ENCODE peak calls at places on chromosome 1, in nine cellular contexts. O is body of pancreas, R is OCI-LY7, V is adrenal gland, B is NT2/D1, T is adipocyte, W is tibial artery, C is left lung, M is breast epithelium. Q is an unnamed sample.

GRCh38 chr1:115266729-115267421 is 71.2 kb downstream of the NGF start:
- DNase-seq in O (no peak), R (no peak), V (peak; percentile 25), B (no peak), T (peak; percentile 23), W (no peak), C (no peak), M (no peak), Q (no peak)

GRCh38 chr1:110148961-110149360 is 1.3 kb upstream of the SLC6A17 start:
- DNase-seq in O (no peak), R (peak; percentile 13), V (no peak), B (no peak), T (peak; percentile 13), W (no peak), C (no peak), M (no peak), Q (no peak)

GRCh38 chr1:152112101-152112884 is 3.0 kb downstream of the TCHH start:
- DNase-seq in O (peak; percentile 9), R (no peak), V (no peak), B (peak; percentile 11), T (peak; percentile 22), W (no peak), C (peak; percentile 65), M (no peak), Q (no peak)

GRCh38 chr1:198359024-198359653 is 181.3 kb downstream of the ATP6V1G3 start:
- DNase-seq in O (no peak), R (peak; percentile 25), V (no peak), B (no peak), T (peak; percentile 32), W (no peak), C (no peak), M (no peak), Q (no peak)

GRCh38 chr1:201648911-201649775 is 110.2 kb downstream of the NAV1 start:
- DNase-seq in O (peak; percentile 22), R (no peak), V (no peak), B (no peak), T (peak; percentile 59), W (no peak), C (peak; percentile 71), M (no peak), Q (no peak)

GRCh38 chr1:182527680-182528079 is 61.4 kb downstream of the RNASEL start:
- DNase-seq in O (no peak), R (no peak), V (no peak), B (no peak), T (no peak), W (no peak), C (no peak), M (no peak), Q (no peak)

GRCh38 chr1:24955161-24955560 is 25.1 kb upstream of the RUNX3 start:
- DNase-seq in O (no peak), R (no peak), V (no peak), B (no peak), T (no peak), W (no peak), C (no peak), M (no peak), Q (peak; percentile 75)

GRCh38 chr1:162302246-162302645 is 74.4 kb downstream of the SPATA46 start:
- DNase-seq in O (no peak), R (no peak), V (no peak), B (no peak), T (peak; percentile 13), W (no peak), C (no peak), M (no peak), Q (no peak)

GRCh38 chr1:208513799-208514198 is 269.6 kb upstream of the PLXNA2 start:
- DNase-seq in O (no peak), R (no peak), V (no peak), B (no peak), T (peak; percentile 21), W (no peak), C (no peak), M (no peak), Q (no peak)

GRCh38 chr1:89148259-89148658 is 22.3 kb upstream of the GBP2 start:
- DNase-seq in O (no peak), R (no peak), V (no peak), B (no peak), T (no peak), W (no peak), C (no peak), M (no peak), Q (no peak)

GRCh38 chr1:151908228-151908691 is 1.1 kb downstream of the THEM4 start:
- DNase-seq in O (no peak), R (peak; percentile 27), V (no peak), B (peak; percentile 69), T (no peak), W (no peak), C (no peak), M (no peak), Q (no peak)

GRCh38 chr1:30068787-30069472 is 654.5 kb downstream of the MATN1 start:
- DNase-seq in O (no peak), R (no peak), V (no peak), B (no peak), T (no peak), W (no peak), C (no peak), M (no peak), Q (no peak)

GRCh38 chr1:25037174-25038074 is 107.3 kb upstream of the RUNX3 start:
- DNase-seq in O (no peak), R (peak; percentile 73), V (peak; percentile 31), B (no peak), T (peak; percentile 41), W (no peak), C (peak; percentile 81), M (no peak), Q (peak; percentile 39)

GRCh38 chr1:237411621-237412020 is 369.6 kb downstream of the RYR2 start:
- DNase-seq in O (no peak), R (no peak), V (no peak), B (no peak), T (no peak), W (no peak), C (no peak), M (no peak), Q (no peak)

GRCh38 chr1:155933591-155934096 is 569 bp downstream of the KHDC4 start:
- DNase-seq in O (no peak), R (peak; percentile 54), V (peak; percentile 30), B (no peak), T (peak; percentile 38), W (no peak), C (no peak), M (no peak), Q (no peak)
- H3K36me3 ChIP-seq in O (no peaks in the 10 kb centered on the region), R (peaks cover 54% of the 10 kb centered on the region), V (no peaks in the 10 kb centered on the region), B (peaks cover 51% of the 10 kb centered on the region), T (peaks cover 45% of the 10 kb centered on the region), W (peaks cover 11% of the 10 kb centered on the region), C (peaks cover 50% of the 10 kb centered on the region), M (peaks cover 3% of the 10 kb centered on the region), Q (peaks cover 16% of the 10 kb centered on the region)

DNA sequence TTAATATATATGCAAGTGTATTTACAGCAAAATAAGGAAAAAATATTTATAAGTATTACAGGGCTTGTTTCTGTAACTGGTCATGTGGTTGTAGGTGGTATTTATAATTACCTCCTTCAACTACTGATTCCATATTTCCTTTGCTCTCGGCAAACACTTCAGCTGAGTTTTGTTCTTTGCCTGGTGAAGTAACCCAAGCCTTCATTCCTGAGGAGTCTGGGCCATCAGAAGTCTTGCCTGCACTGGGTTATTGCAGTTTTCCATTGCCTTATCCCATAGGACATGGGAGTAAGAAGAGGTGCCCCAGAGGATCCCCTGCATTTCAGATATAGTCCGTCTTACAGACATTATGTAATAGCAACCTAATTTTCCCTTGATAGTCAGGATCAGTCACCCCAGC is 23.8 kb downstream of the MARK1 start:
- DNase-seq in O (no peak), R (no peak), V (no peak), B (no peak), T (no peak), W (no peak), C (no peak), M (no peak), Q (no peak)
- H3K4me1 ChIP-seq in O (no peaks in the 10 kb centered on the region), R (no peaks in the 10 kb centered on the region), V (no peaks in the 10 kb centered on the region), B (no peaks in the 10 kb centered on the region), T (peaks cover 4% of the 10 kb centered on the region), W (peaks cover 4% of the 10 kb centered on the region), C (no peaks in the 10 kb centered on the region), M (no peaks in the 10 kb centered on the region), Q (no peaks in the 10 kb centered on the region)

GRCh38 chr1:226384717-226385116 is 23.2 kb downstream of the PARP1 start:
- DNase-seq in O (no peak), R (no peak), V (no peak), B (no peak), T (no peak), W (no peak), C (no peak), M (no peak), Q (no peak)

GRCh38 chr1:226378071-226378470 is 29.8 kb downstream of the PARP1 start:
- DNase-seq in O (no peak), R (no peak), V (no peak), B (no peak), T (no peak), W (no peak), C (no peak), M (no peak), Q (no peak)

GRCh38 chr1:226384040-226384439 is 23.9 kb downstream of the PARP1 start:
- DNase-seq in O (no peak), R (no peak), V (no peak), B (no peak), T (no peak), W (no peak), C (no peak), M (no peak), Q (no peak)

GRCh38 chr1:226382030-226382429 is 25.9 kb downstream of the PARP1 start:
- DNase-seq in O (no peak), R (no peak), V (no peak), B (no peak), T (no peak), W (no peak), C (no peak), M (no peak), Q (no peak)

GRCh38 chr1:226381226-226381998 is 26.5 kb downstream of the PARP1 start:
- DNase-seq in O (no peak), R (no peak), V (no peak), B (no peak), T (no peak), W (no peak), C (no peak), M (no peak), Q (no peak)
- H3K36me3 ChIP-seq in O (peaks cover 39% of the 10 kb centered on the region), R (peaks cover 100% of the 10 kb centered on the region), V (no peaks in the 10 kb centered on the region), B (peaks cover 100% of the 10 kb centered on the region), T (peaks cover 97% of the 10 kb centered on the region), W (peaks cover 100% of the 10 kb centered on the region), C (peaks cover 100% of the 10 kb centered on the region), M (peaks cover 18% of the 10 kb centered on the region), Q (peaks cover 46% of the 10 kb centered on the region)

GRCh38 chr1:27597511-27598216 is 6.3 kb downstream of the AHDC1 start:
- DNase-seq in O (no peak), R (no peak), V (no peak), B (no peak), T (no peak), W (no peak), C (no peak), M (no peak), Q (no peak)

GRCh38 chr1:27595597-27595996 is 8.3 kb downstream of the AHDC1 start:
- DNase-seq in O (no peak), R (no peak), V (no peak), B (no peak), T (no peak), W (no peak), C (no peak), M (no peak), Q (no peak)

GRCh38 chr1:27594542-27595510 is 9.1 kb downstream of the AHDC1 start:
- DNase-seq in O (no peak), R (no peak), V (no peak), B (no peak), T (peak; percentile 78), W (no peak), C (no peak), M (no peak), Q (no peak)

GRCh38 chr1:27597036-27597435 is 6.9 kb downstream of the AHDC1 start:
- DNase-seq in O (no peak), R (no peak), V (no peak), B (no peak), T (no peak), W (no peak), C (no peak), M (no peak), Q (no peak)

GRCh38 chr1:27596261-27596660 is 7.7 kb downstream of the AHDC1 start:
- DNase-seq in O (no peak), R (no peak), V (peak; percentile 59), B (no peak), T (no peak), W (no peak), C (no peak), M (no peak), Q (no peak)
- H3K4me1 ChIP-seq in O (peaks cover 45% of the 10 kb centered on the region), R (peaks cover 52% of the 10 kb centered on the region), V (peaks cover 98% of the 10 kb centered on the region), B (peaks cover 91% of the 10 kb centered on the region), T (peaks cover 72% of the 10 kb centered on the region), W (peaks cover 100% of the 10 kb centered on the region), C (peaks cover 63% of the 10 kb centered on the region), M (peaks cover 55% of the 10 kb centered on the region), Q (peaks cover 49% of the 10 kb centered on the region)

Q was measured in naive thymus-derived CD4-positive, alpha-beta T cell.